ENCODE peak calls at places on chromosomes 16 and 17, in nine cellular contexts. One of them, this sample, is unnamed. For H3K4me1, the result is how much of the 10 kb centered on the place peaks cover.

GRCh38 chr17:48559609-48560451 is 14.9 kb upstream of the HOXB2 start:
- DNase-seq in lower lobe of right lung: no peak
- DNase-seq in stomach: no peak
- DNase-seq in fibroblast of lung: peak
- DNase-seq in upper lobe of left lung: no peak
- DNase-seq in tibial artery: no peak
- DNase-seq in HepG2: no peak
- DNase-seq in keratinocyte: no peak
- DNase-seq in body of pancreas: no peak
- DNase-seq in this sample: no peak

GRCh38 chr16:83930730-83931500 is 22.1 kb upstream of the OSGIN1 start:
- DNase-seq in lower lobe of right lung: no peak
- DNase-seq in stomach: no peak
- DNase-seq in fibroblast of lung: no peak
- DNase-seq in upper lobe of left lung: no peak
- DNase-seq in tibial artery: no peak
- DNase-seq in HepG2: no peak
- DNase-seq in keratinocyte: no peak
- DNase-seq in body of pancreas: no peak
- DNase-seq in this sample: no peak

GRCh38 chr16:24758373-24758772 is 28.9 kb downstream of the TNRC6A start:
- DNase-seq in lower lobe of right lung: no peak
- DNase-seq in stomach: no peak
- DNase-seq in fibroblast of lung: no peak
- DNase-seq in upper lobe of left lung: no peak
- DNase-seq in tibial artery: no peak
- DNase-seq in HepG2: no peak
- DNase-seq in keratinocyte: peak
- DNase-seq in body of pancreas: no peak
- DNase-seq in this sample: no peak

GRCh38 chr16:82657239-82657638 is 30.5 kb downstream of the CDH13 start:
- DNase-seq in lower lobe of right lung: no peak
- DNase-seq in stomach: no peak
- DNase-seq in fibroblast of lung: peak
- DNase-seq in upper lobe of left lung: no peak
- DNase-seq in tibial artery: no peak
- DNase-seq in HepG2: no peak
- DNase-seq in keratinocyte: no peak
- DNase-seq in body of pancreas: no peak
- DNase-seq in this sample: no peak

GRCh38 chr16:84650062-84650991 is 2.0 kb downstream of the KLHL36 start:
- DNase-seq in lower lobe of right lung: no peak
- DNase-seq in stomach: no peak
- DNase-seq in fibroblast of lung: peak
- DNase-seq in upper lobe of left lung: no peak
- DNase-seq in tibial artery: no peak
- DNase-seq in HepG2: peak
- DNase-seq in keratinocyte: peak
- DNase-seq in body of pancreas: no peak
- DNase-seq in this sample: no peak

GRCh38 chr17:49896860-49897259 is 49.0 kb upstream of the TAC4 start:
- DNase-seq in lower lobe of right lung: no peak
- DNase-seq in stomach: no peak
- DNase-seq in fibroblast of lung: no peak
- DNase-seq in upper lobe of left lung: no peak
- DNase-seq in tibial artery: no peak
- DNase-seq in HepG2: no peak
- DNase-seq in keratinocyte: no peak
- DNase-seq in body of pancreas: no peak
- DNase-seq in this sample: no peak

GRCh38 chr17:75639771-75640555 is 6.7 kb downstream of the SMIM5 start:
- DNase-seq in lower lobe of right lung: peak
- DNase-seq in stomach: peak
- DNase-seq in fibroblast of lung: no peak
- DNase-seq in upper lobe of left lung: peak
- DNase-seq in tibial artery: no peak
- DNase-seq in HepG2: no peak
- DNase-seq in keratinocyte: no peak
- DNase-seq in body of pancreas: peak
- DNase-seq in this sample: no peak

GRCh38 chr17:21007646-21008045 is 35.2 kb downstream of the USP22 start:
- DNase-seq in lower lobe of right lung: no peak
- DNase-seq in stomach: no peak
- DNase-seq in fibroblast of lung: no peak
- DNase-seq in upper lobe of left lung: no peak
- DNase-seq in tibial artery: peak
- DNase-seq in HepG2: no peak
- DNase-seq in keratinocyte: no peak
- DNase-seq in body of pancreas: no peak
- DNase-seq in this sample: no peak

GRCh38 chr16:89538286-89538685 is 22.2 kb upstream of the RPL13 start:
- DNase-seq in lower lobe of right lung: no peak
- DNase-seq in stomach: no peak
- DNase-seq in fibroblast of lung: no peak
- DNase-seq in upper lobe of left lung: no peak
- DNase-seq in tibial artery: no peak
- DNase-seq in HepG2: no peak
- DNase-seq in keratinocyte: no peak
- DNase-seq in body of pancreas: no peak
- DNase-seq in this sample: no peak

GRCh38 chr17:39677581-39678339 is 9.5 kb downstream of the PNMT start:
- DNase-seq in lower lobe of right lung: no peak
- DNase-seq in stomach: no peak
- DNase-seq in fibroblast of lung: no peak
- DNase-seq in upper lobe of left lung: no peak
- DNase-seq in tibial artery: peak
- DNase-seq in HepG2: no peak
- DNase-seq in keratinocyte: no peak
- DNase-seq in body of pancreas: no peak
- DNase-seq in this sample: peak

GRCh38 chr17:72393553-72393952 is 272.7 kb downstream of the SOX9 start:
- DNase-seq in lower lobe of right lung: no peak
- DNase-seq in stomach: no peak
- DNase-seq in fibroblast of lung: peak
- DNase-seq in upper lobe of left lung: no peak
- DNase-seq in tibial artery: no peak
- DNase-seq in HepG2: no peak
- DNase-seq in keratinocyte: no peak
- DNase-seq in body of pancreas: no peak
- DNase-seq in this sample: no peak

GRCh38 chr16:19696312-19696711 is 21.7 kb downstream of the KNOP1 start:
- DNase-seq in lower lobe of right lung: peak
- DNase-seq in stomach: peak
- DNase-seq in fibroblast of lung: peak
- DNase-seq in upper lobe of left lung: no peak
- DNase-seq in tibial artery: peak
- DNase-seq in HepG2: no peak
- DNase-seq in keratinocyte: no peak
- DNase-seq in body of pancreas: peak
- DNase-seq in this sample: peak

GRCh38 chr17:48795444-48796162 is 21.4 kb downstream of the TTLL6 start:
- DNase-seq in lower lobe of right lung: no peak
- DNase-seq in stomach: no peak
- DNase-seq in fibroblast of lung: peak
- DNase-seq in upper lobe of left lung: no peak
- DNase-seq in tibial artery: peak
- DNase-seq in HepG2: peak
- DNase-seq in keratinocyte: no peak
- DNase-seq in body of pancreas: peak
- DNase-seq in this sample: no peak

GRCh38 chr16:10280262-10281170 is 98.3 kb upstream of the GRIN2A start:
- DNase-seq in lower lobe of right lung: no peak
- DNase-seq in stomach: no peak
- DNase-seq in fibroblast of lung: no peak
- DNase-seq in upper lobe of left lung: no peak
- DNase-seq in tibial artery: peak
- DNase-seq in HepG2: no peak
- DNase-seq in keratinocyte: no peak
- DNase-seq in body of pancreas: no peak
- DNase-seq in this sample: no peak

GRCh38 chr16:14378684-14379467 is 251.2 kb downstream of the PARN start:
- DNase-seq in lower lobe of right lung: no peak
- DNase-seq in stomach: no peak
- DNase-seq in fibroblast of lung: no peak
- DNase-seq in upper lobe of left lung: no peak
- DNase-seq in tibial artery: no peak
- DNase-seq in HepG2: no peak
- DNase-seq in keratinocyte: no peak
- DNase-seq in body of pancreas: no peak
- DNase-seq in this sample: no peak

GRCh38 chr17:40433551-40434384 is 9.5 kb upstream of the IGFBP4 start:
- DNase-seq in lower lobe of right lung: no peak
- DNase-seq in stomach: no peak
- DNase-seq in fibroblast of lung: no peak
- DNase-seq in upper lobe of left lung: no peak
- DNase-seq in tibial artery: peak
- DNase-seq in HepG2: no peak
- DNase-seq in keratinocyte: no peak
- DNase-seq in body of pancreas: no peak
- DNase-seq in this sample: no peak

GRCh38 chr16:29959293-29959692 is 2.6 kb upstream of the TMEM219 start:
- DNase-seq in lower lobe of right lung: no peak
- DNase-seq in stomach: no peak
- DNase-seq in fibroblast of lung: no peak
- DNase-seq in upper lobe of left lung: no peak
- DNase-seq in tibial artery: peak
- DNase-seq in HepG2: no peak
- DNase-seq in keratinocyte: no peak
- DNase-seq in body of pancreas: no peak
- DNase-seq in this sample: no peak

GRCh38 chr16:68265078-68265925 is 976 bp downstream of the SLC7A6 start:
- DNase-seq in lower lobe of right lung: peak
- DNase-seq in stomach: peak
- DNase-seq in fibroblast of lung: peak
- DNase-seq in upper lobe of left lung: no peak
- DNase-seq in tibial artery: peak
- DNase-seq in HepG2: peak
- DNase-seq in keratinocyte: no peak
- DNase-seq in body of pancreas: peak
- DNase-seq in this sample: no peak

GRCh38 chr16:13928644-13929043 is 8.7 kb downstream of the ERCC4 start:
- DNase-seq in lower lobe of right lung: no peak
- DNase-seq in stomach: no peak
- DNase-seq in fibroblast of lung: no peak
- DNase-seq in upper lobe of left lung: no peak
- DNase-seq in tibial artery: no peak
- DNase-seq in HepG2: no peak
- DNase-seq in keratinocyte: no peak
- DNase-seq in body of pancreas: no peak
- DNase-seq in this sample: no peak

GRCh38 chr16:229731-230281 is 557 bp upstream of the LUC7L start:
- DNase-seq in lower lobe of right lung: no peak
- DNase-seq in stomach: no peak
- DNase-seq in fibroblast of lung: no peak
- DNase-seq in upper lobe of left lung: no peak
- DNase-seq in tibial artery: no peak
- DNase-seq in HepG2: no peak
- DNase-seq in keratinocyte: no peak
- DNase-seq in body of pancreas: no peak
- DNase-seq in this sample: no peak
- H3K4me3 ChIP-seq in lower lobe of right lung: peak
- H3K4me3 ChIP-seq in stomach: peak
- H3K4me3 ChIP-seq in fibroblast of lung: peak
- H3K4me3 ChIP-seq in upper lobe of left lung: peak
- H3K4me3 ChIP-seq in tibial artery: peak
- H3K4me3 ChIP-seq in HepG2: peak
- H3K4me3 ChIP-seq in keratinocyte: peak
- H3K4me3 ChIP-seq in body of pancreas: no peak
- H3K4me3 ChIP-seq in this sample: peak

GRCh38 chr16:65959978-65960377 is 406.5 kb upstream of the CDH5 start:
- DNase-seq in lower lobe of right lung: no peak
- DNase-seq in stomach: no peak
- DNase-seq in fibroblast of lung: no peak
- DNase-seq in upper lobe of left lung: no peak
- DNase-seq in tibial artery: no peak
- DNase-seq in HepG2: no peak
- DNase-seq in keratinocyte: no peak
- DNase-seq in body of pancreas: no peak
- DNase-seq in this sample: no peak

GRCh38 chr16:65965632-65966031 is 400.9 kb upstream of the CDH5 start:
- DNase-seq in lower lobe of right lung: no peak
- DNase-seq in stomach: no peak
- DNase-seq in fibroblast of lung: no peak
- DNase-seq in upper lobe of left lung: no peak
- DNase-seq in tibial artery: no peak
- DNase-seq in HepG2: no peak
- DNase-seq in keratinocyte: peak
- DNase-seq in body of pancreas: no peak
- DNase-seq in this sample: no peak

GRCh38 chr16:65967376-65967775 is 399.1 kb upstream of the CDH5 start:
- DNase-seq in lower lobe of right lung: no peak
- DNase-seq in stomach: no peak
- DNase-seq in fibroblast of lung: no peak
- DNase-seq in upper lobe of left lung: no peak
- DNase-seq in tibial artery: no peak
- DNase-seq in HepG2: no peak
- DNase-seq in keratinocyte: no peak
- DNase-seq in body of pancreas: no peak
- DNase-seq in this sample: no peak

GRCh38 chr16:65961491-65962143 is 404.9 kb upstream of the CDH5 start:
- DNase-seq in lower lobe of right lung: no peak
- DNase-seq in stomach: no peak
- DNase-seq in fibroblast of lung: no peak
- DNase-seq in upper lobe of left lung: no peak
- DNase-seq in tibial artery: no peak
- DNase-seq in HepG2: no peak
- DNase-seq in keratinocyte: no peak
- DNase-seq in body of pancreas: no peak
- DNase-seq in this sample: no peak

GRCh38 chr16:65964752-65965151 is 401.7 kb upstream of the CDH5 start:
- DNase-seq in lower lobe of right lung: no peak
- DNase-seq in stomach: no peak
- DNase-seq in fibroblast of lung: no peak
- DNase-seq in upper lobe of left lung: no peak
- DNase-seq in tibial artery: no peak
- DNase-seq in HepG2: no peak
- DNase-seq in keratinocyte: no peak
- DNase-seq in body of pancreas: no peak
- DNase-seq in this sample: no peak
- TF ChIP-seq CTCF in lower lobe of right lung: no peak
- TF ChIP-seq CTCF in stomach: no peak
- TF ChIP-seq CTCF in fibroblast of lung: no peak
- TF ChIP-seq CTCF in upper lobe of left lung: no peak
- TF ChIP-seq CTCF in tibial artery: no peak
- TF ChIP-seq CTCF in HepG2: no peak
- TF ChIP-seq CTCF in keratinocyte: no peak
- TF ChIP-seq CTCF in body of pancreas: no peak
- TF ChIP-seq CTCF in this sample: no peak

GRCh38 chr17:2392252-2393183 is 8.3 kb downstream of the MNT start:
- DNase-seq in lower lobe of right lung: peak
- DNase-seq in stomach: peak
- DNase-seq in fibroblast of lung: peak
- DNase-seq in upper lobe of left lung: peak
- DNase-seq in tibial artery: peak
- DNase-seq in HepG2: peak
- DNase-seq in keratinocyte: no peak
- DNase-seq in body of pancreas: peak
- DNase-seq in this sample: peak
- H3K4me1 ChIP-seq in lower lobe of right lung: half or more
- H3K4me1 ChIP-seq in stomach: under half
- H3K4me1 ChIP-seq in fibroblast of lung: under half
- H3K4me1 ChIP-seq in upper lobe of left lung: half or more
- H3K4me1 ChIP-seq in tibial artery: under half
- H3K4me1 ChIP-seq in HepG2: under half
- H3K4me1 ChIP-seq in keratinocyte: under half
- H3K4me1 ChIP-seq in body of pancreas: half or more
- H3K4me1 ChIP-seq in this sample: half or more

GRCh38 chr17:78774956-78775571 is 7.0 kb downstream of the CYTH1 start:
- DNase-seq in lower lobe of right lung: no peak
- DNase-seq in stomach: no peak
- DNase-seq in fibroblast of lung: no peak
- DNase-seq in upper lobe of left lung: no peak
- DNase-seq in tibial artery: no peak
- DNase-seq in HepG2: no peak
- DNase-seq in keratinocyte: no peak
- DNase-seq in body of pancreas: no peak
- DNase-seq in this sample: no peak
- H3K4me3 ChIP-seq in lower lobe of right lung: peak
- H3K4me3 ChIP-seq in stomach: peak
- H3K4me3 ChIP-seq in fibroblast of lung: no peak
- H3K4me3 ChIP-seq in upper lobe of left lung: peak
- H3K4me3 ChIP-seq in tibial artery: no peak
- H3K4me3 ChIP-seq in HepG2: no peak
- H3K4me3 ChIP-seq in keratinocyte: no peak
- H3K4me3 ChIP-seq in body of pancreas: no peak
- H3K4me3 ChIP-seq in this sample: peak

This sample was measured in thoracic aorta.